ENCODE peak calls at places on chromosome 5, in ten cellular contexts. Z is kidney, L is midbrain, U is erythroblast, I is posterior cingulate gyrus, S is CMK, O is neural progenitor cell, X is NCI-H1105, C is myocyte, Q is EH. V is an unnamed sample.

GRCh38 chr5:176835918-176836317 is 25.6 kb downstream of the UNC5A start:
- DNase-seq in I (no peak), C (no peak), S (no peak), U (no peak), Z (no peak), Q (no peak), O (no peak), X (no peak), L (no peak), V (no peak)

GRCh38 chr5:73454379-73455036 is 5.9 kb upstream of the FOXD1 start:
- DNase-seq in I (no peak), L (peak), U (peak), X (peak), S (no peak), C (peak), Q (peak), Z (no peak), O (peak), V (peak)

GRCh38 chr5:87340716-87341115 is 72.0 kb downstream of the CCNH start:
- DNase-seq in X (no peak), Q (no peak), C (peak), U (no peak), S (no peak), I (no peak), L (no peak), O (no peak), Z (no peak), V (no peak)

GRCh38 chr5:88952344-88952743 is 69.4 kb upstream of the MEF2C start:
- DNase-seq in O (peak), S (no peak), X (peak), Z (no peak), I (no peak), C (peak), U (no peak), Q (peak), L (no peak), V (peak)

GRCh38 chr5:129857124-129857523 is 47.1 kb upstream of the CHSY3 start:
- DNase-seq in L (no peak), S (no peak), O (no peak), U (no peak), C (no peak), I (no peak), Z (no peak), X (no peak), Q (no peak), V (no peak)

GRCh38 chr5:174402224-174402812 is 322.1 kb upstream of the MSX2 start:
- DNase-seq in O (no peak), S (no peak), Q (no peak), C (peak), U (no peak), Z (no peak), X (no peak), L (no peak), I (no peak), V (no peak)

GRCh38 chr5:150021491-150022162 is 21.1 kb downstream of the HMGXB3 start:
- DNase-seq in U (no peak), S (no peak), C (peak), Z (peak), L (no peak), X (no peak), I (no peak), Q (peak), O (no peak), V (no peak)

GRCh38 chr5:35819026-35819425 is 37.7 kb upstream of the IL7R start:
- DNase-seq in X (no peak), I (no peak), L (no peak), U (no peak), O (no peak), C (no peak), S (no peak), Q (no peak), Z (no peak), V (no peak)

GRCh38 chr5:180208435-180209081 is 453 bp downstream of the RASGEF1C start:
- DNase-seq in O (peak), X (peak), Q (no peak), I (no peak), C (no peak), S (peak), L (no peak), U (peak), Z (no peak), V (no peak)

GRCh38 chr5:115460476-115460875 is 84.1 kb downstream of the FEM1C start:
- DNase-seq in O (no peak), Q (peak), S (no peak), L (no peak), U (peak), C (peak), X (no peak), Z (peak), I (no peak), V (no peak)

GRCh38 chr5:122500245-122501086 is 188.4 kb downstream of the SNCAIP start:
- DNase-seq in C (peak), Z (no peak), S (no peak), Q (peak), I (no peak), O (peak), L (peak), U (peak), X (peak), V (peak)

GRCh38 chr5:54285573-54286124 is 24.7 kb downstream of the ARL15 start:
- DNase-seq in S (no peak), O (no peak), U (no peak), Z (no peak), L (no peak), Q (no peak), I (no peak), X (no peak), C (no peak), V (no peak)

GRCh38 chr5:2896371-2897275 is 145.1 kb upstream of the IRX2 start:
- DNase-seq in I (no peak), L (no peak), O (no peak), X (no peak), Q (no peak), C (no peak), Z (no peak), S (no peak), U (no peak), V (no peak)

GRCh38 chr5:143652104-143652700 is 159.8 kb upstream of the HMHB1 start:
- DNase-seq in L (no peak), U (no peak), Q (peak), X (no peak), C (no peak), Z (no peak), I (no peak), S (no peak), O (no peak), V (no peak)

GRCh38 chr5:134466241-134467069 is 54.8 kb upstream of the CDKN2AIPNL start:
- DNase-seq in I (peak), L (peak), U (peak), X (peak), Q (peak), Z (peak), S (peak), O (peak), C (peak), V (peak)

GRCh38 chr5:97009212-97009898 is 73.5 kb downstream of the LNPEP start:
- DNase-seq in U (peak), Q (peak), X (no peak), I (no peak), O (no peak), C (peak), Z (no peak), L (no peak), S (peak), V (no peak)

GRCh38 chr5:90233496-90233895 is 176.1 kb downstream of the CETN3 start:
- DNase-seq in S (no peak), I (no peak), Q (no peak), X (no peak), U (no peak), C (no peak), Z (no peak), O (no peak), L (no peak), V (no peak)

GRCh38 chr5:112921833-112922817 is at the start of gene REEP5:
- DNase-seq in I (peak), Q (peak), U (peak), S (no peak), Z (peak), L (peak), C (peak), O (peak), X (peak), V (peak)

GRCh38 chr5:149724130-149724850 is 5.8 kb upstream of the PPARGC1B start:
- DNase-seq in Q (no peak), L (no peak), X (no peak), I (no peak), S (no peak), C (no peak), O (no peak), U (no peak), Z (no peak), V (no peak)

GRCh38 chr5:74833537-74834266 is 32.5 kb downstream of the FAM169A start:
- DNase-seq in C (no peak), X (no peak), U (no peak), Z (no peak), S (no peak), L (no peak), I (no peak), Q (no peak), O (no peak), V (no peak)

GRCh38 chr5:84290161-84290560 is 94.5 kb downstream of the EDIL3 start:
- DNase-seq in Q (peak), L (no peak), O (no peak), S (no peak), X (no peak), C (peak), I (no peak), Z (no peak), U (no peak), V (no peak)

GRCh38 chr5:138706655-138707480 is 46.4 kb upstream of the CTNNA1 start:
- DNase-seq in X (no peak), O (no peak), C (peak), Q (peak), L (no peak), U (no peak), I (no peak), S (no peak), Z (no peak), V (no peak)

GRCh38 chr5:109805882-109806281 is 116.2 kb downstream of the MAN2A1 start:
- DNase-seq in O (peak), U (no peak), S (no peak), Z (peak), C (no peak), L (no peak), I (no peak), Q (no peak), X (no peak), V (no peak)

GRCh38 chr5:14593326-14594036 is 11.9 kb downstream of the OTULINL start:
- DNase-seq in I (no peak), X (no peak), L (no peak), Q (peak), Z (no peak), O (no peak), U (no peak), C (no peak), S (peak), V (no peak)

GRCh38 chr5:73095564-73096238 is 24.7 kb upstream of the TMEM171 start:
- DNase-seq in C (no peak), U (peak), O (no peak), Q (no peak), L (no peak), S (no peak), I (no peak), X (no peak), Z (no peak), V (no peak)

GRCh38 chr5:99141534-99142135 is 212.8 kb upstream of the CHD1 start:
- DNase-seq in Q (no peak), C (peak), S (no peak), U (no peak), Z (no peak), L (no peak), O (peak), X (no peak), I (no peak), V (peak)